ENCODE peak calls at places on chromosomes 2 and 18, in six cellular contexts. H is K562, I is A549, C is endothelial cell of umbilical vein, X is HepG2, T is GM12878. M is an unnamed sample.

GRCh38 chr2:165110394-165110793 is 93.5 kb downstream of the SCN3A start:
- DNase-seq in I (no peak), X (peak; percentile 70), T (no peak), H (no peak), C (no peak), M (no peak)

GRCh38 chr18:26657618-26658581 is 109.5 kb upstream of the KCTD1 start:
- DNase-seq in I (no peak), T (no peak), H (no peak), X (no peak), C (no peak), M (peak; percentile 16)

GRCh38 chr18:27661320-27662049 is 476.4 kb upstream of the CHST9 start:
- DNase-seq in H (no peak), C (no peak), I (no peak), T (no peak), X (no peak), M (no peak)

GRCh38 chr2:232434091-232434490 is 21.9 kb upstream of the ALPI start:
- DNase-seq in I (no peak), C (no peak), T (no peak), H (no peak), X (no peak), M (no peak)

GRCh38 chr2:46876741-46877384 is 38.7 kb downstream of the MCFD2 start:
- DNase-seq in H (peak; percentile 58), X (peak; percentile 67), T (no peak), I (peak; percentile 82), C (peak; percentile 80), M (peak; percentile 73)

GRCh38 chr2:2919026-2919425 is 458.6 kb downstream of the EIPR1 start:
- DNase-seq in I (no peak), X (no peak), H (no peak), C (no peak), T (no peak), M (no peak)

GRCh38 chr2:119823734-119824334 is 64.1 kb downstream of the PTPN4 start:
- DNase-seq in C (peak; percentile 65), I (peak; percentile 31), H (peak; percentile 20), X (peak; percentile 46), T (no peak), M (peak; percentile 73)

GRCh38 chr2:217831306-217831705 is 171.5 kb downstream of the TNS1 start:
- DNase-seq in H (no peak), T (no peak), C (no peak), I (no peak), X (no peak), M (no peak)

GRCh38 chr2:117832905-117833613 is 18.6 kb downstream of the DDX18 start:
- DNase-seq in I (no peak), T (no peak), H (no peak), C (peak; percentile 31), X (no peak), M (peak; percentile 40)

GRCh38 chr18:25111382-25112070 is 240.4 kb downstream of the ZNF521 start:
- DNase-seq in I (no peak), C (no peak), X (no peak), T (no peak), H (no peak), M (no peak)

GRCh38 chr2:189544638-189545037 is 35.9 kb downstream of the SLC40A1 start:
- DNase-seq in T (no peak), I (no peak), H (no peak), X (no peak), C (no peak), M (no peak)

GRCh38 chr2:48319863-48320262 is 210.1 kb upstream of the STON1 start:
- DNase-seq in T (no peak), H (no peak), X (no peak), I (no peak), C (no peak), M (peak; percentile 59)

GRCh38 chr2:128681351-128681906 is 362.8 kb upstream of the HS6ST1 start:
- DNase-seq in I (no peak), H (no peak), T (no peak), X (no peak), C (no peak), M (no peak)

GRCh38 chr2:48605482-48606175 is 12.0 kb upstream of the GTF2A1L start:
- DNase-seq in C (no peak), H (peak; percentile 72), T (no peak), I (no peak), X (no peak), M (peak; percentile 66)

GRCh38 chr2:100820346-100821254 is 661 bp downstream of the NPAS2 start:
- DNase-seq in T (no peak), C (peak; percentile 54), I (no peak), X (no peak), H (no peak), M (no peak)

GRCh38 chr2:207111757-207112156 is 54.0 kb downstream of the KLF7 start:
- DNase-seq in H (no peak), T (no peak), X (no peak), C (no peak), I (no peak), M (no peak)

GRCh38 chr2:66853585-66853984 is 418.7 kb downstream of the MEIS1 start:
- DNase-seq in C (no peak), T (no peak), X (no peak), H (no peak), I (no peak), M (no peak)

GRCh38 chr2:40325111-40325510 is 126.8 kb downstream of the SLC8A1 start:
- DNase-seq in X (no peak), C (peak; percentile 26), H (no peak), I (no peak), T (no peak), M (no peak)

GRCh38 chr2:128374711-128375413 is 56.2 kb upstream of the HS6ST1 start:
- DNase-seq in I (no peak), T (no peak), H (no peak), X (no peak), C (no peak), M (no peak)

GRCh38 chr2:148515976-148516375 is 128.6 kb upstream of the EPC2 start:
- DNase-seq in T (no peak), I (no peak), C (peak; percentile 58), X (no peak), H (no peak), M (no peak)

GRCh38 chr18:69490813-69491212 is 90.1 kb downstream of the DOK6 start:
- DNase-seq in X (no peak), C (peak; percentile 46), I (no peak), T (no peak), H (no peak), M (no peak)

GRCh38 chr2:230205034-230205433 is 14.8 kb downstream of the SP110 start:
- DNase-seq in I (no peak), C (no peak), T (peak; percentile 57), H (no peak), X (no peak), M (peak; percentile 62)

GRCh38 chr18:79950440-79951341 is 762 bp downstream of the SLC66A2 start:
- DNase-seq in X (no peak), H (peak; percentile 54), T (no peak), I (peak; percentile 25), C (peak; percentile 21), M (peak; percentile 61)

GRCh38 chr2:47310801-47311560 is 92.0 kb upstream of the MSH2 start:
- DNase-seq in T (no peak), I (no peak), H (no peak), X (peak; percentile 73), C (no peak), M (no peak)

GRCh38 chr2:15577071-15577706 is 14.5 kb upstream of the DDX1 start:
- DNase-seq in I (peak; percentile 66), T (peak; percentile 38), C (peak; percentile 88), H (peak; percentile 69), X (peak; percentile 85), M (peak; percentile 85)

DNA sequence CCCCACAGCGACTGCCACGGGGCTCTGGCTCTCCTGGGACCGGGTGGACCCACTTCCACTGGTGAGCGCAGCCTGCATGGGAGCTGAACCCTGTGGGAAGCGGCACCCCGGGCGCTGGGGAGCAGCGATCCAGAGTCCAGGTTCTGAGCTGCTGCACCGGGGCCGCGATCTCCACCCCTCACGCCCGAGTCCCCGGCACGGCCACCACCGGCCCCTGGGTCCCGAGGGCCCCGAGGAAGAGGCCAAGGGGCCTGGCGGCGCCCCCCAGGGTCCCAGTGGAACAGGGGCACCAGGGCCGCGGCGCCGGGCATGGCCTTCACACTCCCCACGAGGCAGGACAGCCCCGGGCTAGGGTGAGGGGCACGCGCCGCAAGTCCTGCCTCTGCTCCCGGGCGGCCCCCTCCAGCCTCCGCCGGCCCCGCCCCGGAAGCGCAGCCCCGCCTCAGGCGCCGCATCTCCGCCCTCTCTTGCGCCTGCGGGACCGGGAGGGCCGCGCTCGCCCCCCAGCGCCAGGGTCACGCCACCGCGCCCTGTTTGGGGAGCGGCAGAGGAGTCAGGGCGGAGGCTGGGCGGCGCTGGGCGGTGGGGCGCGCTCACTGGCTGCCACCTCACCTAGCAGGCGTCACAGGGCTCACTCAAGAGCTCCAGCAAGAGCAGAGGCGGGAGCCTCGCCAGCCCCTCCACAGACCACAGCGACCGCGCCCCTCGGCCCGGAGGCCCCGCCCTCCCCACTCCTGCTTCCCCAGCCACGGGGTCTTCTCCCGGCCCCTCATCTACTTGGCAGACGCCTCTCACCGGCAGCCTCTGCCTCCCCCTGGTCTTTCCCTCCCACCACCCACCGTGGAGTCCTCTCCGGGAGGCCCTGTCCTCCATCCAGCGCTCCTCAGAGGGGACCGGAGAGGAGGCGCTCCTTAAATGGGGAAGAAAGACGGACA is 26.8 kb downstream of the THAP4 start:
- DNase-seq in H (peak; percentile 89), C (peak; percentile 83), T (peak; percentile 40), X (peak; percentile 93), I (no peak), M (peak; percentile 96)
- H3K4me3 ChIP-seq in H (peak overlapping the region; percentile 51), C (peak overlapping the region; percentile 15), T (peak overlapping the region; percentile 75), X (peak overlapping the region; percentile 89), I (no peak overlapping the region), M (no peak overlapping the region)

GRCh38 chr2:8544786-8545631 is 136.8 kb upstream of the ID2 start:
- DNase-seq in C (no peak), I (peak; percentile 43), H (peak; percentile 91), X (peak; percentile 35), T (peak; percentile 62), M (peak; percentile 99)
- TF ChIP-seq POLR2A in C (no peak), I (no peak), H (no peak), X (no peak), T (peak; percentile 29), M (peak; percentile 27)

DNA sequence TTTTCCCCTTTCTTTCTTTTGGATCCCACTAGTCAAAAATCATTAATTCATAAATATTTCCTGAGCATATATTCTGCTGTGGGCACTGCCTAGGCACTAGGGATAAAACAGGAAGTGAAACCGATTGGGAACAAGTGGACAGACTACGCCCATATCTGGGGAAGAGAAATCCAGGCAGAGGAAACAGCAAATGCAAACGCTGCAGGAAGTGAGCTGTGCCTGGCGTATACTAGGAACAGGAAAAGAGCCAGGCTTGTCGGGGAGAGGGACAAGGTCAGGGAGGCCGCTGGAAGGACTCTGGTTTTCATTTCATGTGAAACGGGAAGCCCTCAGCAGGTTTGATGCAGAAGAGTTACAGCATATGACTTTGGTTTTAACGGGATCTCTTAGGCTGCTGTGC is 110.1 kb upstream of the PIEZO2 start:
- DNase-seq in C (no peak), T (no peak), I (no peak), X (no peak), H (no peak), M (peak; percentile 22)
- TF ChIP-seq MYC in C (no peak), T (no peak), I (no peak), X (no peak), H (no peak), M (no peak)

GRCh38 chr2:182426082-182426914 is 538 bp downstream of the PDE1A start:
- DNase-seq in H (no peak), X (no peak), C (no peak), I (no peak), T (no peak), M (peak; percentile 22)
- H3K4me3 ChIP-seq in H (no peak overlapping the region), X (no peak overlapping the region), C (no peak overlapping the region), I (no peak overlapping the region), T (no peak overlapping the region), M (no peak overlapping the region)

M was measured in NB4.